ENCODE peak calls at places on chromosomes 4 and X, in nine cellular contexts. L is fibroblast of lung; C is colonic mucosa; W is stomach; J is Panc1; B is cardiac muscle cell; I is CD8-positive, alpha-beta T cell; U is breast epithelium; G is ovary. K is an unnamed sample.

GRCh38 chr4:128663325-128663724 is 146.2 kb upstream of the JADE1 start:
- DNase-seq in L (no peak), I (no peak), G (no peak), W (peak; percentile 59), C (peak; percentile 48), B (no peak), J (no peak), U (peak; percentile 54), K (no peak)

GRCh38 chr4:112953295-112953694 is 96.2 kb upstream of the ANK2 start:
- DNase-seq in G (no peak), J (no peak), W (no peak), I (no peak), C (no peak), U (no peak), L (no peak), B (no peak), K (no peak)

GRCh38 chr4:98845960-98846359 is 83.0 kb downstream of the EIF4E start:
- DNase-seq in G (no peak), W (no peak), J (no peak), I (no peak), B (no peak), U (no peak), L (no peak), C (no peak), K (no peak)

GRCh38 chr4:122636697-122637096 is 15.8 kb upstream of the IL21 start:
- DNase-seq in U (no peak), G (no peak), W (no peak), C (no peak), B (no peak), I (no peak), J (no peak), L (no peak), K (no peak)

GRCh38 chr4:185108669-185109068 is 34.4 kb upstream of the SLC25A4 start:
- DNase-seq in G (no peak), C (no peak), J (no peak), U (no peak), B (no peak), I (no peak), W (peak; percentile 50), L (no peak), K (no peak)

GRCh38 chrX:154476821-154477220 is 2.3 kb downstream of the LAGE3 start:
- DNase-seq in W (no peak), L (no peak), I (no peak), C (no peak), G (no peak), J (no peak), U (no peak), B (no peak), K (no peak)

GRCh38 chr4:139666735-139667266 is 1.2 kb downstream of the MGST2 start:
- DNase-seq in G (no peak), U (peak; percentile 55), I (no peak), L (peak; percentile 64), B (peak; percentile 49), J (no peak), W (peak; percentile 74), C (peak; percentile 74), K (no peak)

GRCh38 chr4:183011213-183011907 is 87.7 kb upstream of the WWC2 start:
- DNase-seq in G (no peak), C (no peak), I (no peak), U (no peak), W (no peak), B (no peak), J (no peak), L (peak; percentile 50), K (no peak)

GRCh38 chr4:16667464-16667863 is 231.0 kb downstream of the LDB2 start:
- DNase-seq in L (peak; percentile 96), G (no peak), B (no peak), W (no peak), J (no peak), C (no peak), U (no peak), I (no peak), K (no peak)

GRCh38 chrX:153645921-153646481 is 1.0 kb upstream of the DUSP9 start:
- DNase-seq in J (no peak), L (no peak), I (no peak), U (no peak), W (no peak), G (no peak), C (no peak), B (no peak), K (no peak)

GRCh38 chr4:39407584-39407885 is 805 bp downstream of the KLB start:
- DNase-seq in J (no peak), W (no peak), B (no peak), I (no peak), U (no peak), L (no peak), G (no peak), C (no peak), K (no peak)

GRCh38 chr4:152509595-152510209 is 26.2 kb downstream of the FBXW7 start:
- DNase-seq in W (no peak), U (no peak), B (no peak), J (no peak), L (no peak), C (no peak), G (no peak), I (no peak), K (no peak)

GRCh38 chrX:20263474-20263873 is 3.2 kb downstream of the RPS6KA3 start:
- DNase-seq in G (no peak), I (no peak), U (no peak), W (no peak), J (no peak), L (peak; percentile 61), C (no peak), B (no peak), K (no peak)

GRCh38 chr4:89193828-89194227 is 82.5 kb downstream of the TIGD2 start:
- DNase-seq in C (peak; percentile 36), U (no peak), I (no peak), B (no peak), J (no peak), G (no peak), L (no peak), W (no peak), K (no peak)

GRCh38 chrX:36266155-36266554 is 346.6 kb downstream of the CFAP47 start:
- DNase-seq in C (no peak), G (no peak), L (no peak), I (no peak), W (no peak), U (no peak), J (no peak), B (no peak), K (no peak)

GRCh38 chrX:24493740-24494543 is 28.9 kb downstream of the PDK3 start:
- DNase-seq in J (no peak), B (no peak), U (no peak), C (no peak), W (no peak), G (no peak), L (no peak), I (no peak), K (no peak)

GRCh38 chr4:38311495-38311894 is 351.3 kb downstream of the PTTG2 start:
- DNase-seq in L (no peak), C (no peak), J (no peak), B (no peak), I (no peak), W (no peak), U (no peak), G (no peak), K (no peak)

GRCh38 chr4:127203561-127204260 is 429.0 kb upstream of the INTU start:
- DNase-seq in B (no peak), J (no peak), I (no peak), W (no peak), U (no peak), C (no peak), G (no peak), L (peak; percentile 84), K (no peak)

GRCh38 chrX:6383911-6384310 is 151.0 kb downstream of the VCX3A start:
- DNase-seq in L (no peak), W (no peak), I (no peak), J (no peak), G (no peak), C (no peak), B (no peak), U (no peak), K (no peak)

GRCh38 chr4:19239565-19239964 is 1012.1 kb upstream of the SLIT2 start:
- DNase-seq in J (no peak), U (no peak), I (no peak), G (no peak), B (no peak), W (no peak), L (peak; percentile 82), C (no peak), K (no peak)

DNA sequence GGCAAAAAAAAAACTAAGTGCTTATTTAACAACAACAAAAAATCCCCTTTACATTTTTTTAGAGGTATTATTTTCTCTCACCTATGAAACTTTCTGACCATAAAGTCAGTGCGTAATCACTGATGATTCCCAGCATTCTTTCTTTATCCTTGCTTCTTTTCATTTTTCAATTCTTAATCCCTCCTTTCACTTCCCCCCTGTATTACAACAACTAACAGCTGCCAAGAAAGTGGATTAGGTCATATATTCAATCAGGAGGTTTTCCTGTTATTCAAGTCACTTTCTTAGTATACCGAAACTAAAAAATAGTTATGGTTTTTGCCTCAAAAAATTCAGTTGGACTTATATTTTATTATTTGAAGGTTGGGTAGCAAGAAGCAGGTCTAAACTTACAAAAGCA is 2.1 kb upstream of the STAP1 start:
- DNase-seq in W (no peak), U (no peak), J (no peak), B (no peak), C (no peak), I (no peak), L (no peak), G (no peak), K (no peak)
- H3K4me1 ChIP-seq in W (no peaks in the 10 kb centered on the region), U (no peaks in the 10 kb centered on the region), J (no peaks in the 10 kb centered on the region), B (peaks cover 8% of the 10 kb centered on the region), C (no peaks in the 10 kb centered on the region), I (peaks cover 10% of the 10 kb centered on the region), L (no peaks in the 10 kb centered on the region), G (no peaks in the 10 kb centered on the region), K (no peaks in the 10 kb centered on the region)

GRCh38 chr4:172830295-172830764 is 338.3 kb upstream of the GALNT7 start:
- DNase-seq in G (no peak), U (no peak), L (no peak), J (no peak), C (no peak), W (no peak), B (peak; percentile 34), I (no peak), K (no peak)
- TF ChIP-seq CTCF in G (no peak), U (peak; percentile 44), L (peak; percentile 30), J (peak; percentile 50), C (peak; percentile 48), W (peak; percentile 72), B (no peak), I (peak; percentile 81), K (peak; percentile 72)

GRCh38 chr4:42396361-42397255 is 680 bp upstream of the SHISA3 start:
- DNase-seq in I (no peak), B (no peak), L (no peak), C (no peak), J (no peak), U (no peak), W (no peak), G (no peak), K (no peak)
- H3K4me3 ChIP-seq in I (peak overlapping the region; percentile 59), B (peak overlapping the region; percentile 31), L (no peak overlapping the region), C (peak overlapping the region; percentile 36), J (peak overlapping the region; percentile 32), U (peak overlapping the region; percentile 64), W (peak overlapping the region; percentile 49), G (no peak overlapping the region), K (peak overlapping the region; percentile 58)

GRCh38 chr4:176660561-176660960 is 132.2 kb downstream of the VEGFC start:
- DNase-seq in G (no peak), J (no peak), C (no peak), W (no peak), B (no peak), L (no peak), U (no peak), I (no peak), K (no peak)

GRCh38 chr4:176668324-176668723 is 124.4 kb downstream of the VEGFC start:
- DNase-seq in G (no peak), I (no peak), J (no peak), W (no peak), B (no peak), L (peak; percentile 23), U (no peak), C (no peak), K (no peak)

GRCh38 chr4:176664964-176665363 is 127.8 kb downstream of the VEGFC start:
- DNase-seq in B (peak; percentile 12), L (no peak), U (no peak), J (no peak), C (no peak), G (no peak), I (no peak), W (no peak), K (no peak)
- H3K4me1 ChIP-seq in B (no peaks in the 10 kb centered on the region), L (no peaks in the 10 kb centered on the region), U (no peaks in the 10 kb centered on the region), J (no peaks in the 10 kb centered on the region), C (no peaks in the 10 kb centered on the region), G (no peaks in the 10 kb centered on the region), I (no peaks in the 10 kb centered on the region), W (no peaks in the 10 kb centered on the region), K (no peaks in the 10 kb centered on the region)